ENCODE peak calls at places on chromosomes 7 and 10, in four cellular contexts. One of them, this sample, is unnamed.

GRCh38 chr10:60963441-60964256 is 19.7 kb upstream of the RHOBTB1 start:
- DNase-seq in choroid plexus epithelial cell: peak
- DNase-seq in bronchial epithelial cell: peak
- DNase-seq in heart left ventricle: no peak
- DNase-seq in this sample: peak

GRCh38 chr10:28841625-28842024 is 164.3 kb downstream of the BAMBI start:
- DNase-seq in heart left ventricle: no peak
- DNase-seq in choroid plexus epithelial cell: peak
- DNase-seq in bronchial epithelial cell: peak
- DNase-seq in this sample: peak

GRCh38 chr7:507623-508305 is 11.9 kb downstream of the PDGFA start:
- DNase-seq in choroid plexus epithelial cell: no peak
- DNase-seq in bronchial epithelial cell: no peak
- DNase-seq in heart left ventricle: no peak
- DNase-seq in this sample: no peak

GRCh38 chr10:58106211-58107035 is 161.3 kb downstream of the IPMK start:
- DNase-seq in heart left ventricle: no peak
- DNase-seq in choroid plexus epithelial cell: no peak
- DNase-seq in bronchial epithelial cell: no peak
- DNase-seq in this sample: no peak

GRCh38 chr7:140084972-140085371 is 22.2 kb upstream of the PARP12 start:
- DNase-seq in bronchial epithelial cell: no peak
- DNase-seq in heart left ventricle: no peak
- DNase-seq in choroid plexus epithelial cell: no peak
- DNase-seq in this sample: no peak

GRCh38 chr7:128174391-128174790 is 66.7 kb upstream of the LEP start:
- DNase-seq in bronchial epithelial cell: no peak
- DNase-seq in choroid plexus epithelial cell: no peak
- DNase-seq in heart left ventricle: no peak
- DNase-seq in this sample: no peak

GRCh38 chr7:132519936-132520335 is 56.3 kb downstream of the PLXNA4 start:
- DNase-seq in bronchial epithelial cell: no peak
- DNase-seq in choroid plexus epithelial cell: no peak
- DNase-seq in heart left ventricle: no peak
- DNase-seq in this sample: no peak

GRCh38 chr7:121623130-121623872 is 227.2 kb upstream of the FAM3C start:
- DNase-seq in heart left ventricle: no peak
- DNase-seq in bronchial epithelial cell: peak
- DNase-seq in choroid plexus epithelial cell: no peak
- DNase-seq in this sample: no peak

GRCh38 chr7:37382546-37383088 is 66.0 kb downstream of the ELMO1 start:
- DNase-seq in heart left ventricle: no peak
- DNase-seq in bronchial epithelial cell: no peak
- DNase-seq in choroid plexus epithelial cell: no peak
- DNase-seq in this sample: no peak

GRCh38 chr7:107387077-107387476 is 82.8 kb upstream of the GPR22 start:
- DNase-seq in choroid plexus epithelial cell: peak
- DNase-seq in heart left ventricle: peak
- DNase-seq in bronchial epithelial cell: no peak
- DNase-seq in this sample: peak

GRCh38 chr7:50068026-50068425 is 25.0 kb downstream of the ZPBP start:
- DNase-seq in heart left ventricle: no peak
- DNase-seq in bronchial epithelial cell: peak
- DNase-seq in choroid plexus epithelial cell: no peak
- DNase-seq in this sample: no peak

GRCh38 chr7:130909161-130909836 is 175.3 kb upstream of the KLF14 start:
- DNase-seq in bronchial epithelial cell: no peak
- DNase-seq in heart left ventricle: no peak
- DNase-seq in choroid plexus epithelial cell: no peak
- DNase-seq in this sample: no peak

GRCh38 chr10:36063396-36063795 is 421.3 kb upstream of the FZD8 start:
- DNase-seq in choroid plexus epithelial cell: no peak
- DNase-seq in bronchial epithelial cell: no peak
- DNase-seq in heart left ventricle: no peak
- DNase-seq in this sample: no peak

GRCh38 chr7:132311747-132312146 is 264.5 kb downstream of the PLXNA4 start:
- DNase-seq in heart left ventricle: no peak
- DNase-seq in bronchial epithelial cell: no peak
- DNase-seq in choroid plexus epithelial cell: no peak
- DNase-seq in this sample: no peak

GRCh38 chr10:31728698-31729224 is 199.9 kb downstream of the ARHGAP12 start:
- DNase-seq in heart left ventricle: no peak
- DNase-seq in choroid plexus epithelial cell: no peak
- DNase-seq in bronchial epithelial cell: no peak
- DNase-seq in this sample: no peak

GRCh38 chr7:150428671-150429451 is 21.6 kb upstream of the GIMAP8 start:
- DNase-seq in heart left ventricle: peak
- DNase-seq in bronchial epithelial cell: peak
- DNase-seq in choroid plexus epithelial cell: peak
- DNase-seq in this sample: peak

GRCh38 chr10:32142646-32143045 is 86.4 kb upstream of the KIF5B start:
- DNase-seq in choroid plexus epithelial cell: no peak
- DNase-seq in bronchial epithelial cell: peak
- DNase-seq in heart left ventricle: no peak
- DNase-seq in this sample: peak

GRCh38 chr10:128086003-128086863 is 40.0 kb downstream of the MKI67 start:
- DNase-seq in choroid plexus epithelial cell: no peak
- DNase-seq in heart left ventricle: no peak
- DNase-seq in bronchial epithelial cell: peak
- DNase-seq in this sample: no peak

GRCh38 chr7:100190059-100190711 is 12.5 kb downstream of the STAG3 start:
- DNase-seq in choroid plexus epithelial cell: peak
- DNase-seq in bronchial epithelial cell: peak
- DNase-seq in heart left ventricle: no peak
- DNase-seq in this sample: peak

GRCh38 chr7:125055376-125055775 is 125.8 kb upstream of the POT1 start:
- DNase-seq in heart left ventricle: no peak
- DNase-seq in bronchial epithelial cell: no peak
- DNase-seq in choroid plexus epithelial cell: no peak
- DNase-seq in this sample: no peak

GRCh38 chr10:88234332-88234731 is 348.8 kb downstream of the RNLS start:
- DNase-seq in heart left ventricle: no peak
- DNase-seq in bronchial epithelial cell: no peak
- DNase-seq in choroid plexus epithelial cell: no peak
- DNase-seq in this sample: no peak

GRCh38 chr10:86388119-86388704 is 21.6 kb upstream of the GRID1 start:
- DNase-seq in heart left ventricle: no peak
- DNase-seq in bronchial epithelial cell: no peak
- DNase-seq in choroid plexus epithelial cell: no peak
- DNase-seq in this sample: no peak
- TF ChIP-seq CTCF in heart left ventricle: no peak
- TF ChIP-seq CTCF in bronchial epithelial cell: no peak
- TF ChIP-seq CTCF in choroid plexus epithelial cell: no peak
- TF ChIP-seq CTCF in this sample: no peak

GRCh38 chr10:113135025-113135424 is 185.0 kb downstream of the TCF7L2 start:
- DNase-seq in bronchial epithelial cell: no peak
- DNase-seq in heart left ventricle: no peak
- DNase-seq in choroid plexus epithelial cell: no peak
- DNase-seq in this sample: no peak
- H3K4me3 ChIP-seq in bronchial epithelial cell: no peak
- H3K4me3 ChIP-seq in heart left ventricle: no peak
- H3K4me3 ChIP-seq in choroid plexus epithelial cell: no peak
- H3K4me3 ChIP-seq in this sample: no peak

DNA sequence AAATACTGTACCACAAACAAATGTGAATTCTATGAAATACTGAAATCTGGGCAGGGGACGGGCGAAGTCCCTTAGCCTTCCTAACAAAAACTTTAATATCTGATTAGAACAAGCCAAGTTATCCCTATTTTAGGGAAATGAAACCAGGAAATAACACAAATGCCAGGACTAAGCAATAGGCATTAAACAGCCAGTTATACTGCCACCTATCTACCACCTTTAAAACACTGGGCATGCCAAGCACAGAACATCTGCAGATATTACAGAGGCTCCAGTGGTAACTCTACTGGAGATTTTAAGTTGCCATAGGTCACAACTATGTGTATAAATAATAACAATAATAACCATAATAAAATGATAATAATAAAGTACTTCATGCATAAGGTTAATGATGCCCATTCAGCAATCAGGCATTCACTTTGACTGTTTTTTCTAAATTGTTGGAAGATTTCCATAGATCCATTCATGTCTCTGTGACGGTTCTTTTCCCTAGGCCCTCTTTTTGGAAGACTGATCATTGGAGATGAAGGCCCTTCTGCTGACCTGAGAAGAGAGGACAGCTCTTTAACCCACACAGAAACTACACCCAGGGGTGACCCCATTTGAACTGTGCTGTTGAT is 195.7 kb downstream of the CACNA2D1 start:
- DNase-seq in heart left ventricle: no peak
- DNase-seq in choroid plexus epithelial cell: peak
- DNase-seq in bronchial epithelial cell: peak
- DNase-seq in this sample: peak
- TF ChIP-seq CTCF in heart left ventricle: no peak
- TF ChIP-seq CTCF in choroid plexus epithelial cell: peak
- TF ChIP-seq CTCF in bronchial epithelial cell: peak
- TF ChIP-seq CTCF in this sample: peak

DNA sequence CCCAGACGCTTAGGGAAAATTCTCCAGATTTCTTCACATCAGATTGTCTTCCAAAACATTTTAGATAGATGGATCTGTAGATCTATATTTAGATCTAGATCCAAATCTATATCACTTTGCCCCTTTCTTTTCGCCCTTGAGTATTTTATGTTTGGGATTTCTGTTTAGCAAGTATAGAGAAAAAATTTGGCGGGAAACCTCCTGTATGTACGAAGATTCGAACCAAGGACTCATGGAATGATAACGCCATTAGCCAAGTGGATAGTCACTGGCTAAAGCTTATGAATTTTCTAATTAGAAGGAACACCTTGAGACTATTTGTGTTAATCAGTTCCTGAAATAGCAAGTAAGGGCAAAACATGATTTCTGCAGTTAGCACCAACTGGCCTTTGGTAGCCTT is 1.2 kb downstream of the THNSL1 start:
- DNase-seq in choroid plexus epithelial cell: no peak
- DNase-seq in bronchial epithelial cell: no peak
- DNase-seq in heart left ventricle: no peak
- DNase-seq in this sample: no peak
- H3K4me3 ChIP-seq in choroid plexus epithelial cell: no peak
- H3K4me3 ChIP-seq in bronchial epithelial cell: no peak
- H3K4me3 ChIP-seq in heart left ventricle: peak
- H3K4me3 ChIP-seq in this sample: no peak

This sample was measured in fibroblast of mammary gland.